ENCODE peak calls at places on chromosomes 2 and 18, in six cellular contexts. U is nucleus accumbens, E is NCI-H1105, I is MG63, V is cerebellum, J is ELR. Q is an unnamed sample.

GRCh38 chr2:218893349-218894167 is 12.9 kb downstream of the WNT10A start:
- DNase-seq in U (no peak), E (no peak), I (no peak), V (no peak), J (no peak), Q (no peak)

GRCh38 chr2:112074506-112074905 is 19.4 kb downstream of the TMEM87B start:
- DNase-seq in U (no peak), E (no peak), I (no peak), V (no peak), J (peak; percentile 51), Q (no peak)

GRCh38 chr2:101356486-101356885 is 30.8 kb downstream of the CREG2 start:
- DNase-seq in U (no peak), E (no peak), I (peak; percentile 28), V (no peak), J (peak; percentile 34), Q (no peak)

GRCh38 chr2:170530284-170530745 is 184.8 kb upstream of the SP5 start:
- DNase-seq in U (no peak), E (peak; percentile 98), I (peak; percentile 78), V (no peak), J (peak; percentile 8), Q (no peak)

GRCh38 chr2:172554352-172555271 is 1.3 kb upstream of the PDK1 start:
- DNase-seq in U (no peak), E (no peak), I (no peak), V (no peak), J (peak; percentile 25), Q (no peak)

GRCh38 chr2:16773080-16773713 is 107.6 kb upstream of the CYRIA start:
- DNase-seq in U (no peak), E (peak; percentile 25), I (peak; percentile 16), V (peak; percentile 77), J (peak; percentile 39), Q (no peak)

GRCh38 chr2:122300758-122301157 is 545.3 kb downstream of the TSN start:
- DNase-seq in U (no peak), E (no peak), I (no peak), V (no peak), J (peak; percentile 2), Q (no peak)

GRCh38 chr18:11747731-11748130 is 58.7 kb downstream of the GNAL start:
- DNase-seq in U (no peak), E (peak; percentile 82), I (no peak), V (no peak), J (no peak), Q (no peak)

GRCh38 chr18:4510160-4510559 is 55.1 kb upstream of the DLGAP1 start:
- DNase-seq in U (no peak), E (no peak), I (no peak), V (no peak), J (no peak), Q (no peak)

GRCh38 chr2:72893594-72894319 is 6.5 kb downstream of the SPR start:
- DNase-seq in U (no peak), E (no peak), I (peak; percentile 42), V (no peak), J (peak; percentile 84), Q (no peak)

GRCh38 chr2:81894451-81894990 is 1590.0 kb upstream of the LRRTM1 start:
- DNase-seq in U (no peak), E (no peak), I (no peak), V (no peak), J (peak; percentile 76), Q (no peak)

GRCh38 chr2:49972699-49973098 is 818.4 kb upstream of the FSHR start:
- DNase-seq in U (no peak), E (no peak), I (no peak), V (peak; percentile 75), J (no peak), Q (no peak)

GRCh38 chr2:105798595-105798994 is 53.9 kb downstream of the NCK2 start:
- DNase-seq in U (no peak), E (no peak), I (no peak), V (no peak), J (no peak), Q (no peak)

GRCh38 chr18:79058007-79058406 is 11.2 kb upstream of the ATP9B start:
- DNase-seq in U (no peak), E (no peak), I (no peak), V (no peak), J (no peak), Q (no peak)

GRCh38 chr2:6880200-6880733 is 2.7 kb downstream of the RSAD2 start:
- DNase-seq in U (no peak), E (no peak), I (no peak), V (no peak), J (no peak), Q (no peak)

GRCh38 chr18:75363446-75364225 is 63.9 kb downstream of the SMIM21 start:
- DNase-seq in U (no peak), E (no peak), I (no peak), V (no peak), J (no peak), Q (no peak)

GRCh38 chr2:86219896-86220295 is 20.6 kb downstream of the MRPL35 start:
- DNase-seq in U (no peak), E (no peak), I (no peak), V (no peak), J (no peak), Q (no peak)

GRCh38 chr2:191758420-191759199 is 80.7 kb downstream of the NABP1 start:
- DNase-seq in U (no peak), E (no peak), I (peak; percentile 56), V (no peak), J (peak; percentile 88), Q (peak; percentile 25)

GRCh38 chr18:77023115-77023782 is 109.3 kb downstream of the MBP start:
- DNase-seq in U (no peak), E (no peak), I (no peak), V (no peak), J (no peak), Q (no peak)

GRCh38 chr2:216596986-216597509 is 36.2 kb upstream of the IGFBP2 start:
- DNase-seq in U (no peak), E (no peak), I (no peak), V (peak; percentile 15), J (peak; percentile 34), Q (no peak)

GRCh38 chr2:231711677-231712461 is 3.5 kb downstream of the PTMA start:
- DNase-seq in U (no peak), E (no peak), I (no peak), V (no peak), J (no peak), Q (no peak)

GRCh38 chr2:62181836-62182235 is 14.1 kb upstream of the B3GNT2 start:
- DNase-seq in U (no peak), E (no peak), I (no peak), V (no peak), J (no peak), Q (no peak)

GRCh38 chr18:35026407-35027061 is 14.7 kb upstream of the MAPRE2 start:
- DNase-seq in U (no peak), E (no peak), I (no peak), V (peak; percentile 70), J (no peak), Q (no peak)

GRCh38 chr18:48336332-48336731 is 72.9 kb downstream of the ZBTB7C start:
- DNase-seq in U (no peak), E (no peak), I (no peak), V (no peak), J (no peak), Q (no peak)

GRCh38 chr2:74374509-74375205 is 5.5 kb downstream of the DCTN1 start:
- DNase-seq in U (peak; percentile 97), E (peak; percentile 90), I (no peak), V (peak; percentile 100), J (peak; percentile 75), Q (no peak)

GRCh38 chr2:223297788-223298187 is 245.8 kb downstream of the KCNE4 start:
- DNase-seq in U (no peak), E (peak; percentile 66), I (no peak), V (no peak), J (no peak), Q (no peak)

GRCh38 chr2:48398285-48399135 is 131.4 kb upstream of the STON1 start:
- DNase-seq in U (no peak), E (peak; percentile 93), I (no peak), V (peak; percentile 84), J (no peak), Q (no peak)

GRCh38 chr2:203177361-203177760 is 61.5 kb upstream of the CYP20A1 start:
- DNase-seq in U (no peak), E (no peak), I (no peak), V (no peak), J (peak; percentile 27), Q (no peak)

GRCh38 chr2:142037744-142038143 is 93.1 kb downstream of the LRP1B start:
- DNase-seq in U (no peak), E (no peak), I (no peak), V (no peak), J (peak; percentile 53), Q (no peak)

GRCh38 chr2:100752628-100753333 is 67.2 kb upstream of the NPAS2 start:
- DNase-seq in U (no peak), E (no peak), I (no peak), V (no peak), J (peak; percentile 94), Q (no peak)

GRCh38 chr18:79191956-79192355 is 122.8 kb downstream of the ATP9B start:
- DNase-seq in U (no peak), E (no peak), I (no peak), V (no peak), J (no peak), Q (no peak)

GRCh38 chr2:161415041-161415440 is 1.1 kb upstream of the TBR1 start:
- DNase-seq in U (no peak), E (no peak), I (no peak), V (no peak), J (peak; percentile 24), Q (no peak)

Q was measured in activated effector memory CD4-positive, alpha-beta T cell treated with Interleukin-2 at 50 U/mL for 16 hours.